ENCODE peak calls at places on chromosomes 6 and 20, in seven cellular contexts. One of them, this sample, is unnamed.

GRCh38 chr6:165679326-165679725 is 16.3 kb upstream of the PDE10A start:
- DNase-seq in H7: peak; percentile 54
- DNase-seq in HepG2: no peak
- DNase-seq in epithelial cell of prostate: no peak
- DNase-seq in activated CD4-positive, CD25-positive, alpha-beta regulatory T cell: no peak
- DNase-seq in RCC 7860: peak; percentile 49
- DNase-seq in ureter: no peak
- DNase-seq in this sample: no peak

GRCh38 chr6:34512738-34513115 is 43.4 kb downstream of the SPDEF start:
- DNase-seq in RCC 7860: no peak
- DNase-seq in ureter: no peak
- DNase-seq in H7: peak; percentile 47
- DNase-seq in epithelial cell of prostate: no peak
- DNase-seq in activated CD4-positive, CD25-positive, alpha-beta regulatory T cell: no peak
- DNase-seq in HepG2: no peak
- DNase-seq in this sample: no peak

GRCh38 chr20:62516345-62516744 is 40.5 kb upstream of the GATA5 start:
- DNase-seq in ureter: no peak
- DNase-seq in activated CD4-positive, CD25-positive, alpha-beta regulatory T cell: no peak
- DNase-seq in H7: peak; percentile 86
- DNase-seq in HepG2: peak; percentile 57
- DNase-seq in RCC 7860: peak; percentile 14
- DNase-seq in epithelial cell of prostate: no peak
- DNase-seq in this sample: no peak

GRCh38 chr20:58161192-58161591 is 67.3 kb downstream of the ANKRD60 start:
- DNase-seq in H7: no peak
- DNase-seq in ureter: no peak
- DNase-seq in activated CD4-positive, CD25-positive, alpha-beta regulatory T cell: no peak
- DNase-seq in HepG2: no peak
- DNase-seq in RCC 7860: no peak
- DNase-seq in epithelial cell of prostate: no peak
- DNase-seq in this sample: no peak

GRCh38 chr6:92160226-92160625 is 1259.1 kb downstream of the EPHA7 start:
- DNase-seq in RCC 7860: no peak
- DNase-seq in H7: no peak
- DNase-seq in epithelial cell of prostate: no peak
- DNase-seq in activated CD4-positive, CD25-positive, alpha-beta regulatory T cell: no peak
- DNase-seq in HepG2: no peak
- DNase-seq in ureter: no peak
- DNase-seq in this sample: no peak

GRCh38 chr20:19761853-19762252 is 3.8 kb downstream of the RIN2 start:
- DNase-seq in epithelial cell of prostate: no peak
- DNase-seq in H7: no peak
- DNase-seq in activated CD4-positive, CD25-positive, alpha-beta regulatory T cell: no peak
- DNase-seq in HepG2: no peak
- DNase-seq in ureter: peak; percentile 31
- DNase-seq in RCC 7860: no peak
- DNase-seq in this sample: no peak

GRCh38 chr20:62522748-62523396 is 47.1 kb upstream of the GATA5 start:
- DNase-seq in epithelial cell of prostate: no peak
- DNase-seq in RCC 7860: no peak
- DNase-seq in H7: no peak
- DNase-seq in HepG2: no peak
- DNase-seq in ureter: no peak
- DNase-seq in activated CD4-positive, CD25-positive, alpha-beta regulatory T cell: no peak
- DNase-seq in this sample: no peak

GRCh38 chr6:10991115-10991514 is 53.0 kb downstream of the ELOVL2 start:
- DNase-seq in epithelial cell of prostate: no peak
- DNase-seq in ureter: no peak
- DNase-seq in RCC 7860: no peak
- DNase-seq in activated CD4-positive, CD25-positive, alpha-beta regulatory T cell: no peak
- DNase-seq in HepG2: no peak
- DNase-seq in H7: no peak
- DNase-seq in this sample: no peak

GRCh38 chr6:35686873-35687557 is 1.7 kb downstream of the FKBP5 start:
- DNase-seq in HepG2: no peak
- DNase-seq in H7: no peak
- DNase-seq in ureter: no peak
- DNase-seq in activated CD4-positive, CD25-positive, alpha-beta regulatory T cell: no peak
- DNase-seq in RCC 7860: no peak
- DNase-seq in epithelial cell of prostate: no peak
- DNase-seq in this sample: no peak

GRCh38 chr20:56391037-56391436 is 978 bp downstream of the AURKA start:
- DNase-seq in ureter: no peak
- DNase-seq in HepG2: no peak
- DNase-seq in activated CD4-positive, CD25-positive, alpha-beta regulatory T cell: no peak
- DNase-seq in epithelial cell of prostate: no peak
- DNase-seq in RCC 7860: no peak
- DNase-seq in H7: no peak
- DNase-seq in this sample: no peak

GRCh38 chr20:3765171-3765887 is 2.2 kb downstream of the ADISSP start:
- DNase-seq in RCC 7860: no peak
- DNase-seq in epithelial cell of prostate: no peak
- DNase-seq in ureter: no peak
- DNase-seq in H7: peak; percentile 8
- DNase-seq in activated CD4-positive, CD25-positive, alpha-beta regulatory T cell: no peak
- DNase-seq in HepG2: no peak
- DNase-seq in this sample: no peak

This sample was measured in keratinocyte.